ENCODE peak calls at places on chromosomes 3 and 15, in seven cellular contexts. One of them, this sample, is unnamed.

GRCh38 chr15:89397653-89398023 is 63.0 kb upstream of the POLG start:
- DNase-seq in spleen: no peak
- DNase-seq in A549: no peak
- DNase-seq in kidney: no peak
- DNase-seq in fibroblast of mammary gland: no peak
- DNase-seq in tibial artery: no peak
- DNase-seq in AG10803: no peak
- DNase-seq in this sample: no peak

GRCh38 chr3:117540583-117540982 is 831.0 kb downstream of the TUSC7 start:
- DNase-seq in spleen: no peak
- DNase-seq in A549: no peak
- DNase-seq in kidney: no peak
- DNase-seq in fibroblast of mammary gland: peak
- DNase-seq in tibial artery: no peak
- DNase-seq in AG10803: no peak
- DNase-seq in this sample: no peak

GRCh38 chr3:24485511-24485910 is 9.1 kb downstream of the THRB start:
- DNase-seq in spleen: no peak
- DNase-seq in A549: no peak
- DNase-seq in kidney: no peak
- DNase-seq in fibroblast of mammary gland: peak
- DNase-seq in tibial artery: no peak
- DNase-seq in AG10803: no peak
- DNase-seq in this sample: no peak

GRCh38 chr3:58021072-58021959 is 13.1 kb downstream of the FLNB start:
- DNase-seq in spleen: peak
- DNase-seq in A549: no peak
- DNase-seq in kidney: no peak
- DNase-seq in fibroblast of mammary gland: no peak
- DNase-seq in tibial artery: no peak
- DNase-seq in AG10803: no peak
- DNase-seq in this sample: no peak

GRCh38 chr15:99909914-99910313 is 176.7 kb upstream of the LYSMD4 start:
- DNase-seq in spleen: no peak
- DNase-seq in A549: peak
- DNase-seq in kidney: no peak
- DNase-seq in fibroblast of mammary gland: no peak
- DNase-seq in tibial artery: no peak
- DNase-seq in AG10803: no peak
- DNase-seq in this sample: no peak

GRCh38 chr3:35946121-35946856 is 307.0 kb downstream of the ARPP21 start:
- DNase-seq in spleen: no peak
- DNase-seq in A549: peak
- DNase-seq in kidney: no peak
- DNase-seq in fibroblast of mammary gland: peak
- DNase-seq in tibial artery: no peak
- DNase-seq in AG10803: peak
- DNase-seq in this sample: no peak

GRCh38 chr3:47852604-47853397 is 49.9 kb downstream of the DHX30 start:
- DNase-seq in spleen: peak
- DNase-seq in A549: no peak
- DNase-seq in kidney: peak
- DNase-seq in fibroblast of mammary gland: no peak
- DNase-seq in tibial artery: no peak
- DNase-seq in AG10803: no peak
- DNase-seq in this sample: no peak

GRCh38 chr3:64382171-64382570 is 156.9 kb upstream of the PRICKLE2 start:
- DNase-seq in spleen: no peak
- DNase-seq in A549: no peak
- DNase-seq in kidney: no peak
- DNase-seq in fibroblast of mammary gland: no peak
- DNase-seq in tibial artery: no peak
- DNase-seq in AG10803: no peak
- DNase-seq in this sample: no peak

GRCh38 chr15:63444607-63445006 is 59.8 kb upstream of the USP3 start:
- DNase-seq in spleen: no peak
- DNase-seq in A549: no peak
- DNase-seq in kidney: no peak
- DNase-seq in fibroblast of mammary gland: no peak
- DNase-seq in tibial artery: no peak
- DNase-seq in AG10803: no peak
- DNase-seq in this sample: no peak

GRCh38 chr3:33437556-33438283 is 2.5 kb downstream of the UBP1 start:
- DNase-seq in spleen: no peak
- DNase-seq in A549: peak
- DNase-seq in kidney: no peak
- DNase-seq in fibroblast of mammary gland: peak
- DNase-seq in tibial artery: no peak
- DNase-seq in AG10803: peak
- DNase-seq in this sample: no peak

GRCh38 chr3:48238506-48239085 is 2.3 kb upstream of the ZNF589 start:
- DNase-seq in spleen: no peak
- DNase-seq in A549: no peak
- DNase-seq in kidney: no peak
- DNase-seq in fibroblast of mammary gland: peak
- DNase-seq in tibial artery: peak
- DNase-seq in AG10803: no peak
- DNase-seq in this sample: no peak

GRCh38 chr15:80929225-80929624 is 60.4 kb downstream of the MESD start:
- DNase-seq in spleen: peak
- DNase-seq in A549: no peak
- DNase-seq in kidney: no peak
- DNase-seq in fibroblast of mammary gland: peak
- DNase-seq in tibial artery: no peak
- DNase-seq in AG10803: peak
- DNase-seq in this sample: no peak

GRCh38 chr3:195904364-195904763 is 4.0 kb downstream of the TNK2 start:
- DNase-seq in spleen: peak
- DNase-seq in A549: no peak
- DNase-seq in kidney: no peak
- DNase-seq in fibroblast of mammary gland: no peak
- DNase-seq in tibial artery: no peak
- DNase-seq in AG10803: no peak
- DNase-seq in this sample: no peak

GRCh38 chr3:55579499-55579898 is 92.4 kb upstream of the WNT5A start:
- DNase-seq in spleen: no peak
- DNase-seq in A549: no peak
- DNase-seq in kidney: no peak
- DNase-seq in fibroblast of mammary gland: no peak
- DNase-seq in tibial artery: no peak
- DNase-seq in AG10803: peak
- DNase-seq in this sample: no peak

GRCh38 chr3:9703736-9704342 is at the start of gene CPNE9:
- DNase-seq in spleen: peak
- DNase-seq in A549: no peak
- DNase-seq in kidney: peak
- DNase-seq in fibroblast of mammary gland: no peak
- DNase-seq in tibial artery: no peak
- DNase-seq in AG10803: no peak
- DNase-seq in this sample: no peak

GRCh38 chr3:71226565-71227281 is 356.8 kb downstream of the FOXP1 start:
- DNase-seq in spleen: peak
- DNase-seq in A549: no peak
- DNase-seq in kidney: peak
- DNase-seq in fibroblast of mammary gland: no peak
- DNase-seq in tibial artery: peak
- DNase-seq in AG10803: peak
- DNase-seq in this sample: no peak

GRCh38 chr15:70504305-70504951 is 258.9 kb downstream of the UACA start:
- DNase-seq in spleen: peak
- DNase-seq in A549: peak
- DNase-seq in kidney: peak
- DNase-seq in fibroblast of mammary gland: peak
- DNase-seq in tibial artery: peak
- DNase-seq in AG10803: peak
- DNase-seq in this sample: no peak

GRCh38 chr15:40092416-40093223 is 16.1 kb downstream of the BMF start:
- DNase-seq in spleen: peak
- DNase-seq in A549: no peak
- DNase-seq in kidney: peak
- DNase-seq in fibroblast of mammary gland: peak
- DNase-seq in tibial artery: peak
- DNase-seq in AG10803: peak
- DNase-seq in this sample: no peak

GRCh38 chr3:136249091-136249490 is 1.0 kb upstream of the PCCB start:
- DNase-seq in spleen: no peak
- DNase-seq in A549: no peak
- DNase-seq in kidney: no peak
- DNase-seq in fibroblast of mammary gland: no peak
- DNase-seq in tibial artery: no peak
- DNase-seq in AG10803: no peak
- DNase-seq in this sample: no peak

GRCh38 chr3:55686720-55687254 is 199.7 kb upstream of the WNT5A start:
- DNase-seq in spleen: no peak
- DNase-seq in A549: no peak
- DNase-seq in kidney: no peak
- DNase-seq in fibroblast of mammary gland: peak
- DNase-seq in tibial artery: no peak
- DNase-seq in AG10803: peak
- DNase-seq in this sample: no peak

GRCh38 chr3:128479558-128480086 is 12.9 kb upstream of the DNAJB8 start:
- DNase-seq in spleen: no peak
- DNase-seq in A549: no peak
- DNase-seq in kidney: peak
- DNase-seq in fibroblast of mammary gland: no peak
- DNase-seq in tibial artery: no peak
- DNase-seq in AG10803: no peak
- DNase-seq in this sample: no peak
- H3K4me3 ChIP-seq in spleen: no peak
- H3K4me3 ChIP-seq in A549: no peak
- H3K4me3 ChIP-seq in kidney: no peak
- H3K4me3 ChIP-seq in fibroblast of mammary gland: no peak
- H3K4me3 ChIP-seq in tibial artery: no peak
- H3K4me3 ChIP-seq in AG10803: no peak
- H3K4me3 ChIP-seq in this sample: no peak

GRCh38 chr15:90535254-90535653 is 5.5 kb downstream of the CRTC3 start:
- DNase-seq in spleen: no peak
- DNase-seq in A549: no peak
- DNase-seq in kidney: no peak
- DNase-seq in fibroblast of mammary gland: no peak
- DNase-seq in tibial artery: no peak
- DNase-seq in AG10803: no peak
- DNase-seq in this sample: no peak

GRCh38 chr15:90540768-90541167 is 11.0 kb downstream of the CRTC3 start:
- DNase-seq in spleen: no peak
- DNase-seq in A549: no peak
- DNase-seq in kidney: no peak
- DNase-seq in fibroblast of mammary gland: no peak
- DNase-seq in tibial artery: no peak
- DNase-seq in AG10803: no peak
- DNase-seq in this sample: no peak

GRCh38 chr15:90545095-90545494 is 15.4 kb downstream of the CRTC3 start:
- DNase-seq in spleen: no peak
- DNase-seq in A549: peak
- DNase-seq in kidney: no peak
- DNase-seq in fibroblast of mammary gland: peak
- DNase-seq in tibial artery: no peak
- DNase-seq in AG10803: peak
- DNase-seq in this sample: no peak

DNA sequence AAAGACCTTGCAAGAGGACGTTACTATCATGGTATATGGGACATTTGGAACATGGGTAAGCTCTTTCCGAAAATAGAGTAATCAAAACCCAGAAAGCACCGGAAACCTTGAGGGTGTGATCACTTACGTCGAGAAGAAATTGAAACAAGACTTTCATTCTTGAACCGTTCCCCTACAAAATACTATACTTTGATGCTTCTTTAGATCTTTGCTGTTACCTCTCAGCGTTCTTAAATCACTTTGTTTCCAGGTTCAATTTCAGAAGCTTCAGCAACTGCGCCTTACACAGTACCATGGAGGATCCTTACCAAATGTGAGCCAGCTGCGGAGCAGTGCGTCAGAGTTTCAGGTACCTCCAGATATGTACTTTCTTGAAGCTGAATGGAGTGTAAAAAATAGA is 10.1 kb downstream of the CRTC3 start:
- DNase-seq in spleen: no peak
- DNase-seq in A549: no peak
- DNase-seq in kidney: no peak
- DNase-seq in fibroblast of mammary gland: no peak
- DNase-seq in tibial artery: no peak
- DNase-seq in AG10803: no peak
- DNase-seq in this sample: no peak
- H3K4me3 ChIP-seq in spleen: no peak
- H3K4me3 ChIP-seq in A549: no peak
- H3K4me3 ChIP-seq in kidney: no peak
- H3K4me3 ChIP-seq in fibroblast of mammary gland: no peak
- H3K4me3 ChIP-seq in tibial artery: no peak
- H3K4me3 ChIP-seq in AG10803: no peak
- H3K4me3 ChIP-seq in this sample: no peak

DNA sequence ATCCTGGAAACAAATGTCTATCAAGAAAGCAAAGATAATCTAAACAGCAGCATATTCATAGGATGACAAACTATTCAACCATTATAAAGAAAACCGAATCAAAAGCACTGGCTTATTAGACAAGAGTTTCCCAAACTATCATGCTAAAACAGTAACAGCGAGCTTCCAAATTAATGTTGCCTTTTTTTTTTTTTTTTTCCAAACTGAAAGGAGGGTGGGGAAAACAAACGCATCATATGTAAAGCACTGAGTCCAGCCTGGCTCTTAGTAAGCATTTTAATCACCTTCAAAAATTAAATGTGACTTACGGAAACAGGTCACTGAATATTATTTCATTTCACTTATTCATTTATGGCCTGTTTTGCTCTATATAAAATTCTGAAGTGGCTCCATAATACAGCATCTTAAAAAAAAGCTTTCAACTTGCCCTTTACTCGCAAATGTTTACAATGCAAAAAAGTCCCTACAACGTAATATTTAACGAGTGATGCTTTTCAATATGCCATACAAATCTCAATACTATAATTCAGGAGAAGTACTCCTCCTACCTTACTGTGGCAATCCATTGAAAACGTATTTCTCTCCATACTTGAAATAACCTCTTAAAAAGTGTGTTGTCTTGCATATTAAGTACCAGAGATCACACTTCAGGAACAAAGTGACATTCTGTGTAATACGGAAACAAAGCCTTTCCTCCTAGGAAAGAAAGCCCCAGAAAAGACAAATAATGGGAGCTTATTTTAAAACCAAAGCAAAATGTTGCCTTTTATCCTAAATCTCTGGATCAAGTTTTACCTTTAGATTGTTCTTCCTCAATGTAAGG is 2.1 kb downstream of the TJP1 start:
- DNase-seq in spleen: no peak
- DNase-seq in A549: no peak
- DNase-seq in kidney: no peak
- DNase-seq in fibroblast of mammary gland: no peak
- DNase-seq in tibial artery: no peak
- DNase-seq in AG10803: no peak
- DNase-seq in this sample: no peak
- H3K4me3 ChIP-seq in spleen: peak
- H3K4me3 ChIP-seq in A549: peak
- H3K4me3 ChIP-seq in kidney: peak
- H3K4me3 ChIP-seq in fibroblast of mammary gland: peak
- H3K4me3 ChIP-seq in tibial artery: peak
- H3K4me3 ChIP-seq in AG10803: peak
- H3K4me3 ChIP-seq in this sample: peak

DNA sequence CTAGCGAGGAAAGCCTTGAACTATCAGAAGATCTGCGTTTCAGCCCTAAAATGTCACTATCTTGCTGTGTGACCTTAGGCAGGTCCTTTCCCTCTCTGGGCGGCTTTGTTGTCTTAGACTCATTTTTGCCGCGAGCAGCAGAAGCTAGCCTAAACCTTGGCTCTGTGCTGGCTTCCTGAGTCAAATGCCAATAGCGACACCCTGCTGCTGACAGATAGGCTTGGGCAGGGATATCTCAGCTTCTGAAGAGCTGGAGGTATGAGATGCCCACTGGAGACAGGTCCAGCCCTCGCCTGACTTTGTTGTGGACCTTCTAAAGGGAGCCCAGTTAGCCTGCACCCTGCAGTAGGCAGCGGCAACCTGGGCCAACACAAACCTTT is 1.3 kb downstream of the ADAMTSL3 start:
- DNase-seq in spleen: no peak
- DNase-seq in A549: no peak
- DNase-seq in kidney: no peak
- DNase-seq in fibroblast of mammary gland: no peak
- DNase-seq in tibial artery: no peak
- DNase-seq in AG10803: no peak
- DNase-seq in this sample: no peak
- H3K4me3 ChIP-seq in spleen: peak
- H3K4me3 ChIP-seq in A549: no peak
- H3K4me3 ChIP-seq in kidney: no peak
- H3K4me3 ChIP-seq in fibroblast of mammary gland: no peak
- H3K4me3 ChIP-seq in tibial artery: peak
- H3K4me3 ChIP-seq in AG10803: no peak
- H3K4me3 ChIP-seq in this sample: no peak